ENCODE peak calls at places on chromosomes 2 and 18, in six cellular contexts. One of them, this sample, is unnamed.

GRCh38 chr18:13217971-13218375 is 587 bp upstream of the LDLRAD4 start:
- DNase-seq in heart right ventricle: peak; percentile 53
- DNase-seq in pancreas: peak; percentile 75
- DNase-seq in HFF-Myc: no peak
- DNase-seq in AG09309: no peak
- DNase-seq in dorsolateral prefrontal cortex: no peak
- DNase-seq in this sample: peak; percentile 12

GRCh38 chr18:59380706-59381105 is 21.6 kb upstream of the LMAN1 start:
- DNase-seq in AG09309: no peak
- DNase-seq in pancreas: no peak
- DNase-seq in heart right ventricle: no peak
- DNase-seq in HFF-Myc: no peak
- DNase-seq in dorsolateral prefrontal cortex: no peak
- DNase-seq in this sample: no peak

GRCh38 chr18:32548688-32549087 is 78.0 kb upstream of the GAREM1 start:
- DNase-seq in heart right ventricle: no peak
- DNase-seq in HFF-Myc: no peak
- DNase-seq in AG09309: no peak
- DNase-seq in pancreas: no peak
- DNase-seq in dorsolateral prefrontal cortex: no peak
- DNase-seq in this sample: no peak

GRCh38 chr2:183359867-183360266 is 235.6 kb downstream of the NUP35 start:
- DNase-seq in AG09309: no peak
- DNase-seq in heart right ventricle: no peak
- DNase-seq in HFF-Myc: no peak
- DNase-seq in dorsolateral prefrontal cortex: no peak
- DNase-seq in pancreas: no peak
- DNase-seq in this sample: no peak

GRCh38 chr18:12628706-12629702 is 28.9 kb downstream of the SPIRE1 start:
- DNase-seq in pancreas: no peak
- DNase-seq in HFF-Myc: no peak
- DNase-seq in heart right ventricle: no peak
- DNase-seq in AG09309: no peak
- DNase-seq in dorsolateral prefrontal cortex: no peak
- DNase-seq in this sample: peak; percentile 71

GRCh38 chr18:51907687-51908597 is 432.1 kb upstream of the DCC start:
- DNase-seq in heart right ventricle: no peak
- DNase-seq in dorsolateral prefrontal cortex: no peak
- DNase-seq in AG09309: no peak
- DNase-seq in HFF-Myc: no peak
- DNase-seq in pancreas: no peak
- DNase-seq in this sample: no peak

GRCh38 chr2:188678921-188679320 is 295.3 kb upstream of the COL3A1 start:
- DNase-seq in dorsolateral prefrontal cortex: no peak
- DNase-seq in heart right ventricle: no peak
- DNase-seq in AG09309: peak; percentile 60
- DNase-seq in pancreas: no peak
- DNase-seq in HFF-Myc: no peak
- DNase-seq in this sample: peak; percentile 68

GRCh38 chr2:127174977-127175376 is 45.1 kb downstream of the CYP27C1 start:
- DNase-seq in HFF-Myc: no peak
- DNase-seq in AG09309: no peak
- DNase-seq in heart right ventricle: peak; percentile 36
- DNase-seq in dorsolateral prefrontal cortex: peak; percentile 14
- DNase-seq in pancreas: no peak
- DNase-seq in this sample: peak; percentile 67

GRCh38 chr18:34807106-34807796 is 97.2 kb downstream of the DTNA start:
- DNase-seq in dorsolateral prefrontal cortex: no peak
- DNase-seq in pancreas: no peak
- DNase-seq in AG09309: no peak
- DNase-seq in HFF-Myc: no peak
- DNase-seq in heart right ventricle: no peak
- DNase-seq in this sample: no peak

GRCh38 chr2:118325556-118325955 is 237.3 kb downstream of the INSIG2 start:
- DNase-seq in dorsolateral prefrontal cortex: no peak
- DNase-seq in AG09309: peak; percentile 21
- DNase-seq in heart right ventricle: no peak
- DNase-seq in pancreas: no peak
- DNase-seq in HFF-Myc: no peak
- DNase-seq in this sample: no peak

GRCh38 chr2:236085647-236086046 is 82.5 kb downstream of the GBX2 start:
- DNase-seq in AG09309: no peak
- DNase-seq in HFF-Myc: no peak
- DNase-seq in pancreas: no peak
- DNase-seq in heart right ventricle: no peak
- DNase-seq in dorsolateral prefrontal cortex: no peak
- DNase-seq in this sample: no peak

GRCh38 chr2:71832844-71833243 is 314.8 kb downstream of the CYP26B1 start:
- DNase-seq in HFF-Myc: no peak
- DNase-seq in pancreas: no peak
- DNase-seq in heart right ventricle: no peak
- DNase-seq in dorsolateral prefrontal cortex: no peak
- DNase-seq in AG09309: no peak
- DNase-seq in this sample: no peak

DNA sequence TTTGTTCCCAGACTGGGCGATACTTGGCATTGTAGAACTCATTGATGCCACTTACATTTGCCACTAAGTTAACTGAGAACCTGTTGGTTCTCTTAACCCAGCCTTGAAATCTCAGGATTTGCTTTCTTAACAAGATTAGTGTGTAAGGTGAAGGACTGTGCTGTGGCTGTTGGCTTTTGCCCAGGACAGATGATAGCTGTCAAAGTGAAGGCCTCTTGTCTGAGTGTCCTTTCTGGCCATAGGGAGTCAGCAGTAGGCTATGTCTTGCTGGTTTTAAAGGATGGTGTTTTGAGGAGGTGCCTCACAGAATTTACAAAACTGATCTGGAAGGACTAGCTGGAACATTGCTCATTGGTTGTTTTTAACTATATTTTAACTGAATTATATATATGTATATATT is 2.6 kb downstream of the DPYSL5 start:
- DNase-seq in dorsolateral prefrontal cortex: no peak
- DNase-seq in AG09309: no peak
- DNase-seq in pancreas: no peak
- DNase-seq in heart right ventricle: no peak
- DNase-seq in HFF-Myc: no peak
- DNase-seq in this sample: no peak
- TF ChIP-seq CTCF in dorsolateral prefrontal cortex: no peak
- TF ChIP-seq CTCF in AG09309: no peak
- TF ChIP-seq CTCF in pancreas: no peak
- TF ChIP-seq CTCF in heart right ventricle: no peak
- TF ChIP-seq CTCF in HFF-Myc: no peak
- TF ChIP-seq CTCF in this sample: no peak

DNA sequence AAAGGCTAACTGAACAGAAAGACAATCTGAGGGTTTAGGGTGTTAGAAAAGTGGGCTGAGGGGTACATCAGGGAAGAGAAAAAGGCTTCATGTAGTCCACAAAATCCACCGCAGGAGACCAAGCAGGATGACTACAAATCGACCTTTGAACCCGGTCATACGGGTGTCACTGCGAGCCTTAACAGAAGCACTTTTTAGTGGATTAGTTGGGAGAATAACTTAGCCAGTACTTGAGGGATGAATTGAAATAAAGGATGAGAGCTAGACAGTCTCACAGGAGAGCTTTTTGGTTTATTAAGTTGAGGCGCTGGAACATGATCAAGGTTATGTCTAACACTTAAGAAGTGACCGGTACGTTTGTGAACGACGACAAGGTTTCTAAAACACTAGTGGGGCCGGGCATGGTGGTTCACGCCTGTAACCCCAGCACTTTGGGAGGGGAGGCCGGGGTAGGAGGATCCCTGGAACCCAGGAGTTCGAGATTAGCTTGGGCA is 217.7 kb downstream of the MCFD2 start:
- DNase-seq in HFF-Myc: no peak
- DNase-seq in dorsolateral prefrontal cortex: no peak
- DNase-seq in pancreas: no peak
- DNase-seq in heart right ventricle: no peak
- DNase-seq in AG09309: no peak
- DNase-seq in this sample: no peak
- H3K4me3 ChIP-seq in HFF-Myc: peak overlapping the region; percentile 44
- H3K4me3 ChIP-seq in dorsolateral prefrontal cortex: peak overlapping the region; percentile 73
- H3K4me3 ChIP-seq in pancreas: peak overlapping the region; percentile 48
- H3K4me3 ChIP-seq in heart right ventricle: peak overlapping the region; percentile 69
- H3K4me3 ChIP-seq in AG09309: peak overlapping the region; percentile 59
- H3K4me3 ChIP-seq in this sample: peak overlapping the region; percentile 60

GRCh38 chr2:134228493-134228903 is 25.4 kb upstream of the MGAT5 start:
- DNase-seq in heart right ventricle: no peak
- DNase-seq in dorsolateral prefrontal cortex: no peak
- DNase-seq in pancreas: no peak
- DNase-seq in HFF-Myc: no peak
- DNase-seq in AG09309: no peak
- DNase-seq in this sample: peak; percentile 24
- TF ChIP-seq CTCF in heart right ventricle: peak; percentile 12
- TF ChIP-seq CTCF in dorsolateral prefrontal cortex: no peak
- TF ChIP-seq CTCF in pancreas: no peak
- TF ChIP-seq CTCF in HFF-Myc: peak; percentile 70
- TF ChIP-seq CTCF in AG09309: peak; percentile 31
- TF ChIP-seq CTCF in this sample: peak; percentile 31

DNA sequence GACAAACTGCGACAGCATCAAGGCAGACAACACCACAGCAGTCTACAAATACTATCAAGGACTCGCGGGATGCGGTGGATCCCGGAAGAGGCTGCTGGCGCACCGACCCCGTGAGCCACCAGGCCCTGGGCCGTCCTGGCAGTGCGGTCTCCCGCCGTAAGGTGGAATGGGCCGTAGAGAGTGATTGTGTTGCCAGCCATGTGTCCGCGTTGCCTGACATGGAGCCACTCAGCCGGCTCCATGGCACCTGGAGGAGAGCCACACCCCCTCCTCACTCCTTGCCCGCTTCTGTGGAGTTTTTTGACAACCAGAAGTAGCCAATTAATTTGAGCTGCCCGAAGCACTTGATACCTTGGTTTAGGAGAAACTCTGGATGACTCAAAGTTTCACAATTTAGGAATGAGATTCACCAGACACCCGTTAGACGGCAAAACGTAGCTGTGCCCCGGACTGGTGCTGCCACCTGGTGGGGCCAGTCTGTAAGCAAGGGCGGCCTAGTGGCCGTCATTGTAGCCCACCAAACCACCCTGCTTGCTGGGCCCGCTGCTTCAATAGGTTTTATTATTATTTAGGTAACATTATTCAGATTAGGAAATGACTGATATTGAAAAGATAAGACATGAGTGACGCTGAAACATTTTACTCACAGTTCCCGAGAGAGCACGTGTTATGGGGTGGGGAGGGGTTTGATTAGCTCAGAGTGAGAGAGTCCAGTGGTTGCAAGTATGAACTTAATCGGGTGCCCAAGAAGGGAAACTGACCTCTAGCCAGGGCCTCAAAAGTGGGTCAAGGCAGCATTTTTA is 10.2 kb upstream of the IMP4 start:
- DNase-seq in dorsolateral prefrontal cortex: peak; percentile 59
- DNase-seq in heart right ventricle: peak; percentile 79
- DNase-seq in pancreas: peak; percentile 86
- DNase-seq in HFF-Myc: no peak
- DNase-seq in AG09309: no peak
- DNase-seq in this sample: peak; percentile 92
- H3K4me3 ChIP-seq in dorsolateral prefrontal cortex: no peak overlapping the region
- H3K4me3 ChIP-seq in heart right ventricle: no peak overlapping the region
- H3K4me3 ChIP-seq in pancreas: no peak overlapping the region
- H3K4me3 ChIP-seq in HFF-Myc: no peak overlapping the region
- H3K4me3 ChIP-seq in AG09309: no peak overlapping the region
- H3K4me3 ChIP-seq in this sample: no peak overlapping the region

This sample was measured in foreskin fibroblast.